ENCODE peak calls at places on chromosomes 13 and 19, in six cellular contexts. One of them, this sample, is unnamed.

GRCh38 chr19:40512473-40513344 is 45.9 kb downstream of the SPTBN4 start:
- DNase-seq in activated CD4-positive, alpha-beta T cell treated with anti-CD3 and anti-CD28 coated beads, Interleukin-2, amount 50 U/mL, for 4 hours: no peak
- DNase-seq in activated CD8-positive, alpha-beta memory T cell treated with anti-CD3 and anti-CD28 coated beads, Interleukin-2, amount 50 U/mL, for 4 hours: no peak
- DNase-seq in suprapubic skin: no peak
- DNase-seq in HT1080: no peak
- DNase-seq in cardiac fibroblast: peak
- DNase-seq in this sample: no peak

GRCh38 chr13:113105032-113105993 is at the start of gene F7:
- DNase-seq in cardiac fibroblast: no peak
- DNase-seq in activated CD4-positive, alpha-beta T cell treated with anti-CD3 and anti-CD28 coated beads, Interleukin-2, amount 50 U/mL, for 4 hours: no peak
- DNase-seq in suprapubic skin: no peak
- DNase-seq in HT1080: no peak
- DNase-seq in activated CD8-positive, alpha-beta memory T cell treated with anti-CD3 and anti-CD28 coated beads, Interleukin-2, amount 50 U/mL, for 4 hours: no peak
- DNase-seq in this sample: no peak

GRCh38 chr13:75513271-75513670 is 24.4 kb downstream of the COMMD6 start:
- DNase-seq in suprapubic skin: no peak
- DNase-seq in activated CD8-positive, alpha-beta memory T cell treated with anti-CD3 and anti-CD28 coated beads, Interleukin-2, amount 50 U/mL, for 4 hours: no peak
- DNase-seq in activated CD4-positive, alpha-beta T cell treated with anti-CD3 and anti-CD28 coated beads, Interleukin-2, amount 50 U/mL, for 4 hours: no peak
- DNase-seq in cardiac fibroblast: no peak
- DNase-seq in HT1080: no peak
- DNase-seq in this sample: no peak

GRCh38 chr13:45021250-45021649 is 31.9 kb downstream of the GPALPP1 start:
- DNase-seq in activated CD4-positive, alpha-beta T cell treated with anti-CD3 and anti-CD28 coated beads, Interleukin-2, amount 50 U/mL, for 4 hours: no peak
- DNase-seq in suprapubic skin: no peak
- DNase-seq in HT1080: no peak
- DNase-seq in cardiac fibroblast: no peak
- DNase-seq in activated CD8-positive, alpha-beta memory T cell treated with anti-CD3 and anti-CD28 coated beads, Interleukin-2, amount 50 U/mL, for 4 hours: no peak
- DNase-seq in this sample: no peak

GRCh38 chr19:29889702-29890101 is 52.3 kb upstream of the URI1 start:
- DNase-seq in HT1080: no peak
- DNase-seq in activated CD8-positive, alpha-beta memory T cell treated with anti-CD3 and anti-CD28 coated beads, Interleukin-2, amount 50 U/mL, for 4 hours: no peak
- DNase-seq in cardiac fibroblast: no peak
- DNase-seq in suprapubic skin: no peak
- DNase-seq in activated CD4-positive, alpha-beta T cell treated with anti-CD3 and anti-CD28 coated beads, Interleukin-2, amount 50 U/mL, for 4 hours: no peak
- DNase-seq in this sample: no peak

GRCh38 chr19:56076413-56076998 is 44.6 kb downstream of the ZNF787 start:
- DNase-seq in suprapubic skin: no peak
- DNase-seq in cardiac fibroblast: peak
- DNase-seq in activated CD8-positive, alpha-beta memory T cell treated with anti-CD3 and anti-CD28 coated beads, Interleukin-2, amount 50 U/mL, for 4 hours: peak
- DNase-seq in activated CD4-positive, alpha-beta T cell treated with anti-CD3 and anti-CD28 coated beads, Interleukin-2, amount 50 U/mL, for 4 hours: peak
- DNase-seq in HT1080: peak
- DNase-seq in this sample: peak

GRCh38 chr13:37526710-37527446 is 71.7 kb downstream of the POSTN start:
- DNase-seq in HT1080: no peak
- DNase-seq in activated CD4-positive, alpha-beta T cell treated with anti-CD3 and anti-CD28 coated beads, Interleukin-2, amount 50 U/mL, for 4 hours: no peak
- DNase-seq in suprapubic skin: no peak
- DNase-seq in cardiac fibroblast: peak
- DNase-seq in activated CD8-positive, alpha-beta memory T cell treated with anti-CD3 and anti-CD28 coated beads, Interleukin-2, amount 50 U/mL, for 4 hours: no peak
- DNase-seq in this sample: no peak

GRCh38 chr19:45179848-45180370 is 1.3 kb downstream of the BLOC1S3 start:
- DNase-seq in activated CD4-positive, alpha-beta T cell treated with anti-CD3 and anti-CD28 coated beads, Interleukin-2, amount 50 U/mL, for 4 hours: no peak
- DNase-seq in cardiac fibroblast: no peak
- DNase-seq in HT1080: no peak
- DNase-seq in activated CD8-positive, alpha-beta memory T cell treated with anti-CD3 and anti-CD28 coated beads, Interleukin-2, amount 50 U/mL, for 4 hours: no peak
- DNase-seq in suprapubic skin: no peak
- DNase-seq in this sample: no peak

GRCh38 chr19:30426864-30427263 is 54.7 kb downstream of the ZNF536 start:
- DNase-seq in activated CD4-positive, alpha-beta T cell treated with anti-CD3 and anti-CD28 coated beads, Interleukin-2, amount 50 U/mL, for 4 hours: no peak
- DNase-seq in activated CD8-positive, alpha-beta memory T cell treated with anti-CD3 and anti-CD28 coated beads, Interleukin-2, amount 50 U/mL, for 4 hours: no peak
- DNase-seq in cardiac fibroblast: no peak
- DNase-seq in HT1080: no peak
- DNase-seq in suprapubic skin: no peak
- DNase-seq in this sample: no peak

GRCh38 chr13:104592127-104592526 is 1525.9 kb upstream of the SLC10A2 start:
- DNase-seq in cardiac fibroblast: peak
- DNase-seq in activated CD8-positive, alpha-beta memory T cell treated with anti-CD3 and anti-CD28 coated beads, Interleukin-2, amount 50 U/mL, for 4 hours: no peak
- DNase-seq in suprapubic skin: no peak
- DNase-seq in HT1080: peak
- DNase-seq in activated CD4-positive, alpha-beta T cell treated with anti-CD3 and anti-CD28 coated beads, Interleukin-2, amount 50 U/mL, for 4 hours: no peak
- DNase-seq in this sample: no peak

GRCh38 chr13:48165727-48166126 is 67.3 kb upstream of the ITM2B start:
- DNase-seq in HT1080: no peak
- DNase-seq in suprapubic skin: no peak
- DNase-seq in activated CD4-positive, alpha-beta T cell treated with anti-CD3 and anti-CD28 coated beads, Interleukin-2, amount 50 U/mL, for 4 hours: no peak
- DNase-seq in cardiac fibroblast: no peak
- DNase-seq in activated CD8-positive, alpha-beta memory T cell treated with anti-CD3 and anti-CD28 coated beads, Interleukin-2, amount 50 U/mL, for 4 hours: no peak
- DNase-seq in this sample: no peak

GRCh38 chr19:33734913-33735312 is 61.8 kb upstream of the KCTD15 start:
- DNase-seq in HT1080: no peak
- DNase-seq in suprapubic skin: no peak
- DNase-seq in cardiac fibroblast: no peak
- DNase-seq in activated CD8-positive, alpha-beta memory T cell treated with anti-CD3 and anti-CD28 coated beads, Interleukin-2, amount 50 U/mL, for 4 hours: no peak
- DNase-seq in activated CD4-positive, alpha-beta T cell treated with anti-CD3 and anti-CD28 coated beads, Interleukin-2, amount 50 U/mL, for 4 hours: no peak
- DNase-seq in this sample: no peak

GRCh38 chr19:45822716-45823115 is 7.6 kb upstream of the RSPH6A start:
- DNase-seq in suprapubic skin: no peak
- DNase-seq in cardiac fibroblast: no peak
- DNase-seq in activated CD4-positive, alpha-beta T cell treated with anti-CD3 and anti-CD28 coated beads, Interleukin-2, amount 50 U/mL, for 4 hours: no peak
- DNase-seq in HT1080: no peak
- DNase-seq in activated CD8-positive, alpha-beta memory T cell treated with anti-CD3 and anti-CD28 coated beads, Interleukin-2, amount 50 U/mL, for 4 hours: no peak
- DNase-seq in this sample: no peak

GRCh38 chr13:105814219-105814901 is 721.1 kb downstream of the EFNB2 start:
- DNase-seq in suprapubic skin: no peak
- DNase-seq in activated CD4-positive, alpha-beta T cell treated with anti-CD3 and anti-CD28 coated beads, Interleukin-2, amount 50 U/mL, for 4 hours: no peak
- DNase-seq in activated CD8-positive, alpha-beta memory T cell treated with anti-CD3 and anti-CD28 coated beads, Interleukin-2, amount 50 U/mL, for 4 hours: no peak
- DNase-seq in HT1080: no peak
- DNase-seq in cardiac fibroblast: no peak
- DNase-seq in this sample: no peak

GRCh38 chr13:50382511-50382910 is 367.3 kb downstream of the KCNRG start:
- DNase-seq in suprapubic skin: no peak
- DNase-seq in HT1080: no peak
- DNase-seq in activated CD8-positive, alpha-beta memory T cell treated with anti-CD3 and anti-CD28 coated beads, Interleukin-2, amount 50 U/mL, for 4 hours: no peak
- DNase-seq in activated CD4-positive, alpha-beta T cell treated with anti-CD3 and anti-CD28 coated beads, Interleukin-2, amount 50 U/mL, for 4 hours: no peak
- DNase-seq in cardiac fibroblast: no peak
- DNase-seq in this sample: no peak

GRCh38 chr13:114161644-114162532 is 17.2 kb upstream of the CFAP97D2 start:
- DNase-seq in suprapubic skin: no peak
- DNase-seq in activated CD8-positive, alpha-beta memory T cell treated with anti-CD3 and anti-CD28 coated beads, Interleukin-2, amount 50 U/mL, for 4 hours: no peak
- DNase-seq in activated CD4-positive, alpha-beta T cell treated with anti-CD3 and anti-CD28 coated beads, Interleukin-2, amount 50 U/mL, for 4 hours: no peak
- DNase-seq in cardiac fibroblast: peak
- DNase-seq in HT1080: peak
- DNase-seq in this sample: peak

GRCh38 chr19:51727349-51727880 is 3.6 kb upstream of the HAS1 start:
- DNase-seq in suprapubic skin: no peak
- DNase-seq in HT1080: peak
- DNase-seq in cardiac fibroblast: peak
- DNase-seq in activated CD8-positive, alpha-beta memory T cell treated with anti-CD3 and anti-CD28 coated beads, Interleukin-2, amount 50 U/mL, for 4 hours: no peak
- DNase-seq in activated CD4-positive, alpha-beta T cell treated with anti-CD3 and anti-CD28 coated beads, Interleukin-2, amount 50 U/mL, for 4 hours: no peak
- DNase-seq in this sample: no peak

GRCh38 chr19:11378319-11379189 is 4.1 kb downstream of the SWSAP1 start:
- DNase-seq in suprapubic skin: no peak
- DNase-seq in HT1080: peak
- DNase-seq in cardiac fibroblast: peak
- DNase-seq in activated CD4-positive, alpha-beta T cell treated with anti-CD3 and anti-CD28 coated beads, Interleukin-2, amount 50 U/mL, for 4 hours: no peak
- DNase-seq in activated CD8-positive, alpha-beta memory T cell treated with anti-CD3 and anti-CD28 coated beads, Interleukin-2, amount 50 U/mL, for 4 hours: no peak
- DNase-seq in this sample: peak